ENCODE peak calls at places on chromosomes 16 and 17, in eight cellular contexts. M, I, E, G, H, V, B and O are unnamed samples.

GRCh38 chr17:7293821-7294613 is 422 bp downstream of the YBX2 start:
- ATAC-seq in M (no peak), I (peak; percentile 22), E (peak; percentile 10), G (no peak), H (peak; percentile 67), V (peak; percentile 13), B (peak; percentile 29), O (no peak)

GRCh38 chr16:24773771-24774427 is 44.4 kb downstream of the TNRC6A start:
- ATAC-seq in M (no peak), I (no peak), E (no peak), G (no peak), H (no peak), V (no peak), B (no peak), O (no peak)

GRCh38 chr17:42845918-42846593 is 1.7 kb downstream of the AOC2 start:
- ATAC-seq in M (peak; percentile 84), I (no peak), E (no peak), G (peak; percentile 63), H (no peak), V (peak; percentile 5), B (peak; percentile 27), O (peak; percentile 11)

GRCh38 chr16:78869492-78869891 is 731.0 kb downstream of the MAF start:
- ATAC-seq in M (no peak), I (no peak), E (no peak), G (no peak), H (peak; percentile 34), V (no peak), B (no peak), O (no peak)

GRCh38 chr17:76370261-76370993 is 14.0 kb upstream of the SPHK1 start:
- ATAC-seq in M (no peak), I (peak; percentile 78), E (peak; percentile 84), G (peak; percentile 70), H (peak; percentile 48), V (peak; percentile 72), B (peak; percentile 73), O (peak; percentile 95)

GRCh38 chr17:2871720-2872119 is 75.5 kb downstream of the RAP1GAP2 start:
- ATAC-seq in M (no peak), I (no peak), E (no peak), G (no peak), H (no peak), V (peak; percentile 19), B (no peak), O (no peak)

GRCh38 chr17:21233581-21234337 is 19.5 kb downstream of the NATD1 start:
- ATAC-seq in M (no peak), I (no peak), E (no peak), G (no peak), H (peak; percentile 13), V (peak; percentile 42), B (no peak), O (peak; percentile 81)

GRCh38 chr16:73949574-73950348 is 346.9 kb upstream of the PSMD7 start:
- ATAC-seq in M (no peak), I (no peak), E (peak; percentile 92), G (peak; percentile 52), H (peak; percentile 94), V (peak; percentile 67), B (peak; percentile 80), O (peak; percentile 86)

GRCh38 chr16:4767872-4768548 is 1.0 kb upstream of the ZNF500 start:
- ATAC-seq in M (peak; percentile 12), I (no peak), E (no peak), G (peak; percentile 1), H (no peak), V (no peak), B (peak; percentile 5), O (no peak)

GRCh38 chr16:1057252-1057932 is 15.2 kb upstream of the SSTR5 start:
- ATAC-seq in M (peak; percentile 76), I (peak; percentile 71), E (peak; percentile 72), G (no peak), H (peak; percentile 68), V (peak; percentile 37), B (peak; percentile 64), O (no peak)

GRCh38 chr16:67396159-67396774 is 3.0 kb upstream of the TPPP3 start:
- ATAC-seq in M (no peak), I (no peak), E (peak; percentile 73), G (peak; percentile 64), H (peak; percentile 76), V (peak; percentile 66), B (peak; percentile 54), O (peak; percentile 35)

GRCh38 chr16:56701534-56701933 is 19.3 kb downstream of the MT1X start:
- ATAC-seq in M (no peak), I (no peak), E (no peak), G (no peak), H (no peak), V (no peak), B (no peak), O (no peak)

GRCh38 chr17:18184143-18185007 is 747 bp downstream of the ALKBH5 start:
- ATAC-seq in M (no peak), I (peak; percentile 6), E (peak; percentile 7), G (peak; percentile 12), H (peak; percentile 1), V (no peak), B (peak; percentile 0), O (no peak)

GRCh38 chr16:70522216-70523000 is 946 bp downstream of the COG4 start:
- ATAC-seq in M (no peak), I (no peak), E (no peak), G (no peak), H (no peak), V (no peak), B (no peak), O (no peak)

GRCh38 chr17:8081876-8082275 is 5.6 kb downstream of the ALOX12B start:
- ATAC-seq in M (no peak), I (no peak), E (no peak), G (no peak), H (no peak), V (no peak), B (no peak), O (no peak)

GRCh38 chr17:3545151-3545550 is 12.5 kb downstream of the TRPV3 start:
- ATAC-seq in M (no peak), I (no peak), E (no peak), G (no peak), H (no peak), V (no peak), B (no peak), O (no peak)

GRCh38 chr17:68134046-68134637 is 98.6 kb downstream of the KPNA2 start:
- ATAC-seq in M (no peak), I (no peak), E (peak; percentile 32), G (peak; percentile 34), H (no peak), V (no peak), B (no peak), O (no peak)

GRCh38 chr17:17304521-17304985 is 1.4 kb downstream of the NT5M start:
- ATAC-seq in M (peak; percentile 68), I (no peak), E (no peak), G (no peak), H (peak; percentile 7), V (no peak), B (no peak), O (no peak)

GRCh38 chr16:17002557-17002956 is 468.2 kb downstream of the XYLT1 start:
- ATAC-seq in M (no peak), I (no peak), E (no peak), G (no peak), H (no peak), V (no peak), B (no peak), O (no peak)

DNA sequence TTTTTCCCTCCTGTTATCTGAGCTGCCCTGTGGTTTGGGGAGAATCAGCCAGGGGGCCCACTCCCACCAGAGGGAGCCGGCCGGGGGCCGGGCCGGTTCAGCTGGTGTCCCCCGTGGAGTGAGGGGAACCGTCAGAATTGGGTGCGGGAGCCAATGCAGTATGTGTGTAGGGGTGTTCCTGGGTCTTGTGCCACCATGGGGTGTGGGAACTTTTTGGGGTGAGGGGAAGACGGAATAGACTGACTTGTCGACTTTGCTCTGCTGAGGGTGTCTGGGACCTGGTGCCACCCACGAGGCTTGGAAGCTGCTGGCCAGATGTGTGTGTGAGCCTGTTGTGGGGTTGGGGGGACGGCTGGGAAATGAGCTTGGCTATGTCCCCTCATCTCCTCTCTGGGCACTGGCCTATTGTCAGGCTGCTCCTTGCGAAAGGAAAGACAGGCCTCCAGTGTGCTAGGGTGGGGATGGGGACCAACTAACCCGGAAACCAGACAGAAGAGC is 9.9 kb downstream of the RARA start:
- ATAC-seq in M (no peak), I (no peak), E (no peak), G (no peak), H (no peak), V (no peak), B (no peak), O (no peak)
- TF ChIP-seq CTCF in M (no peak), I (no peak), E (no peak), G (no peak), H (no peak), V (no peak), B (no peak), O (peak; percentile 47)

GRCh38 chr17:9676084-9676483 is 30.8 kb downstream of the USP43 start:
- ATAC-seq in M (no peak), I (no peak), E (peak; percentile 62), G (no peak), H (peak; percentile 58), V (no peak), B (peak; percentile 40), O (no peak)
- TF ChIP-seq CTCF in M (no peak), I (peak; percentile 43), E (no peak), G (peak; percentile 23), H (no peak), V (no peak), B (no peak), O (no peak)

GRCh38 chr17:39276113-39276512 is 50.4 kb upstream of the STAC2 start:
- ATAC-seq in M (no peak), I (no peak), E (no peak), G (no peak), H (no peak), V (no peak), B (no peak), O (no peak)

GRCh38 chr17:39271546-39271945 is 45.8 kb upstream of the STAC2 start:
- ATAC-seq in M (no peak), I (no peak), E (no peak), G (no peak), H (no peak), V (no peak), B (peak; percentile 22), O (no peak)

GRCh38 chr17:39270923-39271322 is 45.2 kb upstream of the STAC2 start:
- ATAC-seq in M (no peak), I (peak; percentile 40), E (no peak), G (no peak), H (no peak), V (no peak), B (peak; percentile 53), O (no peak)
- TF ChIP-seq CTCF in M (no peak), I (peak; percentile 38), E (no peak), G (peak; percentile 26), H (no peak), V (peak; percentile 53), B (no peak), O (no peak)

GRCh38 chr17:70947636-70948565 is 778.6 kb downstream of the KCNJ2 start:
- ATAC-seq in M (no peak), I (peak; percentile 70), E (no peak), G (no peak), H (no peak), V (no peak), B (no peak), O (no peak)

GRCh38 chr17:70947215-70947614 is 777.9 kb downstream of the KCNJ2 start:
- ATAC-seq in M (no peak), I (peak; percentile 44), E (no peak), G (no peak), H (no peak), V (no peak), B (no peak), O (no peak)

DNA sequence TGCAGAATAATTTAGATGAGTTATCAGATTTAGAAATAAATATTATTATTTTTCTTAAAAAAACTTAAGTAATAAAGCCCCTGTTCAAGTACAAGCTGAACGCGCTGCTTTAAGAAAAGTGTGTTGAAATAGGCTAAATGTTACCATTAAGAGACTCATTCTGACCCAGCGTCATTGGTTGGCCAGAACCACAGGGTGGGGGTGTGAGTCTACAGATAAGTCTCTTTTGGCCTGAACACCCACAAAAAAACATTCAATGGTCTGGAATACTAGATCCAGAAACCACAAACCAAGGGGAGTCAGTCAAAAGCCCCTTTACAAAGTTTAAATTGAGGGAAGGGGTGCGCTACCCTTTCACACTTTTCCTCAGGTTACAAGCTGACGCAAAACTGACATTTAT is 776.1 kb downstream of the KCNJ2 start:
- ATAC-seq in M (no peak), I (peak; percentile 25), E (no peak), G (no peak), H (no peak), V (no peak), B (no peak), O (no peak)
- TF ChIP-seq CTCF in M (no peak), I (no peak), E (no peak), G (no peak), H (no peak), V (no peak), B (no peak), O (no peak)